ENCODE peak calls at places on chromosomes 6 and 20, in nine cellular contexts. P is sigmoid colon, R is A549, V is transverse colon, Q is stomach, T is ovary, E is tibial nerve, D is esophagus muscularis mucosa, O is suprapubic skin. K is an unnamed sample.

GRCh38 chr20:33791959-33792597 is 19.1 kb upstream of the CHMP4B start:
- DNase-seq in P (peak; percentile 82), R (peak; percentile 58), V (peak; percentile 69), Q (peak; percentile 51), T (peak; percentile 56), E (peak; percentile 20), D (no peak), O (peak; percentile 72), K (peak; percentile 71)

GRCh38 chr6:132648356-132648755 is 10.6 kb downstream of the TAAR1 start:
- DNase-seq in P (no peak), R (no peak), V (no peak), Q (no peak), T (no peak), E (no peak), D (no peak), O (no peak), K (no peak)

GRCh38 chr20:42604998-42605970 is 584.4 kb downstream of the PTPRT start:
- DNase-seq in P (no peak), R (no peak), V (no peak), Q (no peak), T (no peak), E (no peak), D (no peak), O (no peak), K (no peak)

GRCh38 chr20:4459081-4459480 is 262.6 kb upstream of the PRND start:
- DNase-seq in P (no peak), R (no peak), V (no peak), Q (no peak), T (no peak), E (no peak), D (no peak), O (no peak), K (no peak)

GRCh38 chr6:4017847-4018193 is 61.1 kb downstream of the FAM217A start:
- DNase-seq in P (no peak), R (no peak), V (no peak), Q (no peak), T (no peak), E (no peak), D (no peak), O (no peak), K (no peak)

GRCh38 chr6:37783025-37783825 is 36.3 kb upstream of the ZFAND3 start:
- DNase-seq in P (peak; percentile 68), R (no peak), V (no peak), Q (no peak), T (peak; percentile 49), E (no peak), D (no peak), O (no peak), K (no peak)

GRCh38 chr6:37174515-37175331 is 4.8 kb downstream of the PIM1 start:
- DNase-seq in P (no peak), R (no peak), V (no peak), Q (no peak), T (peak; percentile 31), E (no peak), D (no peak), O (no peak), K (no peak)

GRCh38 chr6:1615651-1616420 is 6.1 kb downstream of the FOXC1 start:
- DNase-seq in P (no peak), R (no peak), V (no peak), Q (no peak), T (no peak), E (no peak), D (no peak), O (no peak), K (no peak)

GRCh38 chr6:14944593-14944992 is 301.3 kb upstream of the JARID2 start:
- DNase-seq in P (no peak), R (no peak), V (no peak), Q (no peak), T (no peak), E (no peak), D (no peak), O (no peak), K (no peak)

GRCh38 chr6:23089981-23090380 is 520.6 kb downstream of the HDGFL1 start:
- DNase-seq in P (no peak), R (no peak), V (no peak), Q (no peak), T (no peak), E (no peak), D (no peak), O (no peak), K (no peak)

GRCh38 chr6:13274707-13275434 is 53.5 kb downstream of the TBC1D7 start:
- DNase-seq in P (no peak), R (no peak), V (no peak), Q (no peak), T (no peak), E (no peak), D (no peak), O (no peak), K (no peak)

GRCh38 chr6:43683708-43684455 is 3.7 kb downstream of the MRPS18A start:
- DNase-seq in P (no peak), R (no peak), V (no peak), Q (no peak), T (no peak), E (no peak), D (no peak), O (no peak), K (no peak)

DNA sequence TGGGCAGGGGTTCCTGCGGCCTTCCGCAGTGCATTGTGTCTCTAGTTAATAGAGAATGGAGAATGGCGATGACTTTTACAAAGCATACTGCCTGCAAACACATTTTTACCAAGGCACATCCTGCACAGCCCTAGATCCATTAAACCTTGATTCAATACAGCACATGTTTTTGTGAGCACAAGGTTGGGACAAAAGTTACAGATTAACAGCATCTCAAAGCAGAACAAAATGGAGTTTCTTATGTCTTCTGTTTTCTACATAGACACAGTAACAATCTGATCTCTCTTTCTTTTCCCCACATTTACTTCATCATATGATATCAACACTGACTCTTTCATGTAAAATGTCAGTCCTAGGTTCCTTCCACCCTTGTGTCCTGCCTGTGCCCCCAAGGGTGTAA is 63.5 kb downstream of the GCNT2 start:
- DNase-seq in P (no peak), R (no peak), V (no peak), Q (no peak), T (no peak), E (no peak), D (no peak), O (no peak), K (no peak)
- TF ChIP-seq EP300 in P (no peak), R (no peak), V (no peak), Q (no peak), T (no peak), E (no peak), D (no peak), O (no peak), K (no peak)

GRCh38 chr20:615494-615893 is 5.4 kb upstream of the TCF15 start:
- DNase-seq in P (no peak), R (no peak), V (no peak), Q (no peak), T (no peak), E (no peak), D (no peak), O (no peak), K (no peak)
- TF ChIP-seq EP300 in P (no peak), R (no peak), V (no peak), Q (no peak), T (no peak), E (no peak), D (no peak), O (no peak), K (no peak)

GRCh38 chr20:9348746-9349145 is 165.6 kb upstream of the LAMP5 start:
- DNase-seq in P (no peak), R (no peak), V (no peak), Q (no peak), T (no peak), E (no peak), D (no peak), O (no peak), K (no peak)
- TF ChIP-seq EP300 in P (no peak), R (no peak), V (no peak), Q (no peak), T (no peak), E (no peak), D (no peak), O (no peak), K (no peak)

GRCh38 chr6:117938324-117938995 is 31.4 kb downstream of the SLC35F1 start:
- DNase-seq in P (no peak), R (no peak), V (no peak), Q (no peak), T (no peak), E (no peak), D (no peak), O (no peak), K (peak; percentile 8)
- TF ChIP-seq EP300 in P (no peak), R (no peak), V (no peak), Q (no peak), T (no peak), E (no peak), D (no peak), O (no peak), K (no peak)

DNA sequence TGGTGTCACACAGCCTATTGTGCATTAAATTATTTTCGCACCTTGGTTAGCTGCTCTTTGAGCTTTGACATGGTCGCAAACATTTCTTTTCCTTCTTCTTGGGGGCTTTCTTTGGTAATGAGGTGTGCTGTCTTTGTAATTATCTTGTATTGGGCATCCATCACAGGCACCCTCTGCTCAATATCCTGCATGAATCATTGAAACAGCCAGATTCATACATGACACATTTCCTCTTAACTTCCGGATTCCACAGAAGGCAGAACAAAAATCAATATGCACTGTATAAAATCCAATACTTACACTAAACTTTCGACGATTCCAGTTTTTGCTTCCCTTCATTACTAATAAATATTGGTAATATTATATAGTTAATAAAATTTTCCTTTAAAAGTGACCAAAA is 175.6 kb downstream of the SYNE1 start:
- DNase-seq in P (no peak), R (no peak), V (no peak), Q (no peak), T (no peak), E (no peak), D (no peak), O (no peak), K (no peak)
- TF ChIP-seq EP300 in P (no peak), R (no peak), V (no peak), Q (no peak), T (no peak), E (no peak), D (no peak), O (no peak), K (no peak)